ENCODE peak calls at places on chromosomes 2 and 18, in nine cellular contexts. R is AG10803, Q is WTC11, C is fibroblast of pulmonary artery, W is AG04450, F is stomach, B is hepatocyte, L is tibial artery, G is neural progenitor cell. D is an unnamed sample.

GRCh38 chr2:24214880-24215279 is 40.0 kb downstream of the FAM228A start:
- DNase-seq in C (no peak), W (no peak), F (no peak), G (no peak), L (no peak), B (no peak), R (no peak), Q (no peak), D (no peak)

GRCh38 chr2:76672798-76673197 is 849.4 kb downstream of the LRRTM4 start:
- DNase-seq in G (no peak), F (no peak), B (no peak), Q (no peak), W (no peak), C (no peak), L (no peak), R (no peak), D (no peak)

GRCh38 chr2:152566728-152567069 is 150.6 kb downstream of the PRPF40A start:
- DNase-seq in F (no peak), G (no peak), R (no peak), L (no peak), Q (no peak), C (no peak), B (no peak), W (no peak), D (no peak)

GRCh38 chr18:55435592-55435991 is 152.4 kb downstream of the TCF4 start:
- DNase-seq in L (no peak), F (no peak), G (no peak), W (no peak), R (no peak), B (no peak), Q (no peak), C (no peak), D (no peak)

GRCh38 chr2:186130678-186131511 is 355.2 kb upstream of the ZC3H15 start:
- DNase-seq in L (no peak), C (no peak), W (no peak), Q (no peak), B (no peak), G (peak), F (no peak), R (no peak), D (no peak)

GRCh38 chr2:40554665-40555294 is 102.9 kb upstream of the SLC8A1 start:
- DNase-seq in L (peak), R (peak), C (peak), F (peak), Q (peak), G (peak), B (peak), W (no peak), D (peak)

GRCh38 chr2:212299943-212300342 is 238.7 kb downstream of the ERBB4 start:
- DNase-seq in C (no peak), G (no peak), F (no peak), L (no peak), R (no peak), W (no peak), B (no peak), Q (no peak), D (no peak)

GRCh38 chr2:47359375-47359868 is 43.5 kb upstream of the MSH2 start:
- DNase-seq in F (no peak), C (no peak), L (no peak), R (no peak), W (no peak), B (no peak), Q (no peak), G (no peak), D (no peak)

GRCh38 chr2:176251928-176252327 is 17.3 kb upstream of the MTX2 start:
- DNase-seq in C (no peak), L (no peak), B (no peak), G (no peak), W (no peak), R (no peak), Q (no peak), F (no peak), D (no peak)

GRCh38 chr2:239182981-239183791 is 217.6 kb downstream of the HDAC4 start:
- DNase-seq in F (no peak), B (no peak), R (no peak), W (no peak), G (no peak), Q (no peak), C (no peak), L (no peak), D (no peak)

GRCh38 chr18:46067431-46068007 is 4.5 kb downstream of the PSTPIP2 start:
- DNase-seq in C (peak), Q (no peak), G (no peak), L (no peak), R (no peak), F (no peak), W (no peak), B (no peak), D (no peak)

GRCh38 chr18:28178720-28179119 is 1.8 kb upstream of the CDH2 start:
- DNase-seq in L (no peak), R (peak), W (no peak), Q (no peak), F (no peak), G (no peak), B (peak), C (peak), D (no peak)

GRCh38 chr2:56168163-56168562 is 15.6 kb upstream of the CCDC85A start:
- DNase-seq in C (peak), G (no peak), R (peak), L (no peak), B (peak), Q (no peak), F (no peak), W (no peak), D (no peak)

GRCh38 chr2:44897406-44897805 is 44.1 kb upstream of the SIX3 start:
- DNase-seq in B (no peak), G (no peak), F (no peak), W (no peak), L (no peak), Q (no peak), R (no peak), C (no peak), D (peak)

GRCh38 chr2:230944123-230944653 is 19.1 kb upstream of the GPR55 start:
- DNase-seq in R (no peak), B (no peak), G (no peak), W (no peak), F (peak), Q (no peak), L (no peak), C (no peak), D (no peak)

GRCh38 chr2:36290306-36290705 is 65.3 kb upstream of the CRIM1 start:
- DNase-seq in Q (no peak), W (no peak), R (peak), F (no peak), C (no peak), G (no peak), B (no peak), L (no peak), D (no peak)

DNA sequence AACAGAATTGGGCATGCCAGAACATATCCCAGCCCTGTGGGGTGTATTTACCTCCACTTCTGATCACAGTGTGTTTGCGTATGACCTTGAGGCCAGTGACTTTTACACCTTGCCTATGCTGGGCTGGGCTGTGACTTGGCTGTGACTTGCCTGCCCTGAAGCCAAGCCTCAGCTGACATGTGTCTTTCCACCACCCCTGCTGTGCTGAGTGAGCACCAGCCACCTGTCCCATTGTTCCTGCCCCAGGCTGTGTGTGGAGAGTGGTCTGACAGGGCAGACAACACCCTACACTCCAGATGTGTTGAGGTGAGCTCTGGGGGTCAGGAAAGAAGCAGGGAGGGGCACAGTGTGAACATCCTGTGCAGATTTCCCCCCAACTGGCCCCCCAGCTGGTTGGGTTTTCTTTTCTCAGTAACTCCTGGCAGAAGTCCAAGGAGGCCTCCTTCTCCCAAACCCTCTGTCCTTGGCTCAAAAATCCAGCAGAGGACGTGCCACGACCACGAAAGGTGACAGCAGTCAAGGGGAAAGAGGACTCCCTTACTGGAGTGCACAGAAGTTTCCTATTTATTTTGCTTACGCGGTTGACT is 5.1 kb upstream of the STEAP3 start:
- DNase-seq in L (no peak), W (peak), Q (no peak), F (peak), G (peak), C (peak), B (peak), R (peak), D (peak)
- TF ChIP-seq CTCF in L (peak), W (peak), Q (no peak), F (peak), G (peak), C (peak), B (peak), R (peak), D (no peak)

DNA sequence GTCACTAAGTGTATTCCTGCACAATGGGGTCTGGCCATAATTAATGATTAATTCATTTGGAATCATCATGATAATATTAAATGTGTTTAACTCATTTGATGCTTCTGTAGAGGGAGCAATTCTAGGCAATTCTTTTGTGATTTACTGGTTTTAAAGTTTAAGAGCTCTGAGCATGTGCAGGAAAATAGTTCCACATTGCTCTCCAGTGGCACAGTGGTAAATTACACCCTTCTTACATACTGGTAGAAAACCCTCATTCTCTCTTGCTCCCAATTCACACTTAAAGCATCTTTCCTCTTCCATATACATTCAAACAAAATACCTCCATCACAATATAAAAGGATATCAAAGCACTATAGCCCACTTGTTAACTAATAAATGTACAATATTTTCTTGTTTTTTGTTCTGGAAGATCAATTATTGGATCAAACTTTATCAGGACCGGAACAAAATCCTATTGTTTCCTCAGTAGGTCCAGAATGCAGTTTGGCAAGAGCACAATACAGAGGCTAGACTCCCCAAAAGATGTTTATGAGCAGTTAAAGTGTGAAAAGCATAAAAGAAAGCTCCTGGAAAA is 844.3 kb downstream of the MBD2 start:
- DNase-seq in B (peak), C (peak), W (no peak), Q (no peak), F (no peak), L (no peak), R (peak), G (peak), D (peak)
- TF ChIP-seq CTCF in B (peak), C (peak), W (no peak), Q (peak), F (peak), L (peak), R (peak), G (peak), D (peak)

GRCh38 chr2:105576440-105577241 is 168.1 kb upstream of the NCK2 start:
- DNase-seq in Q (peak), W (no peak), C (peak), R (peak), L (no peak), B (peak), G (peak), F (no peak), D (peak)
- TF ChIP-seq CTCF in Q (no peak), W (peak), C (peak), R (peak), L (peak), B (peak), G (peak), F (peak), D (peak)

GRCh38 chr2:219384083-219384713 is 3.5 kb downstream of the DNPEP start:
- DNase-seq in F (no peak), W (no peak), B (no peak), C (no peak), R (no peak), Q (peak), L (no peak), G (peak), D (no peak)
- TF ChIP-seq CTCF in F (no peak), W (no peak), B (no peak), C (no peak), R (no peak), Q (no peak), L (no peak), G (no peak), D (no peak)

GRCh38 chr18:2855560-2856350 is 8.9 kb downstream of the EMILIN2 start:
- DNase-seq in L (no peak), C (no peak), W (no peak), Q (no peak), B (peak), G (no peak), R (no peak), F (no peak), D (no peak)
- TF ChIP-seq CTCF in L (no peak), C (no peak), W (no peak), Q (no peak), B (no peak), G (no peak), R (no peak), F (no peak), D (no peak)

DNA sequence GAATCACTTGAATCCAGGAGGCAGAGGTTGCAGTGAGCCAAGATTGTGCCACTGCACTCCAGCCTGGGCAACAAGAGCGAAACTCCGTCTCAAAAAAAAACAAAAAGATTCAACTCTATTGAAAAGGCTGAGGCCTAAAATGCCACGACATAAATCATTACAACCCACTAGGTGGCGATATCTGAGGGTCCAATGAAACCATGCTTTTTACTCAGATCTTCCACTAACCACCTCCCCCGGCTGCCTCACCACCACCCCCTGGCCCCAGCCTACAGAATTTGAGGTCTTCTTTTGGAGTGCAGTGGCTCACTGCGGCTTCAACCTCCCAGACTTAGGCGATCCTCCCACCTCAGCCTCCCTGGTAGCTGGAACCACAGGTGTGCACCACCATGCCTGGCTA is 57.5 kb downstream of the AP1S3 start:
- DNase-seq in Q (peak), W (no peak), L (no peak), G (peak), R (no peak), F (no peak), C (peak), B (peak), D (peak)
- TF ChIP-seq CTCF in Q (peak), W (peak), L (no peak), G (peak), R (peak), F (peak), C (peak), B (peak), D (peak)

GRCh38 chr2:106332054-106332453 is 136.2 kb downstream of the RGPD3 start:
- DNase-seq in L (no peak), R (no peak), W (no peak), F (no peak), G (no peak), B (no peak), Q (no peak), C (no peak), D (no peak)
- TF ChIP-seq CTCF in L (no peak), R (no peak), W (no peak), F (no peak), G (no peak), B (no peak), Q (no peak), C (no peak), D (no peak)

GRCh38 chr18:58087928-58088722 is 44.1 kb downstream of the NEDD4L start:
- DNase-seq in R (no peak), F (peak), B (no peak), G (no peak), Q (no peak), L (no peak), W (no peak), C (no peak), D (peak)
- TF ChIP-seq CTCF in R (no peak), F (peak), B (no peak), G (no peak), Q (no peak), L (no peak), W (no peak), C (no peak), D (no peak)

GRCh38 chr18:59246796-59247195 is 26.5 kb downstream of the RAX start:
- DNase-seq in W (no peak), R (no peak), C (no peak), B (no peak), Q (no peak), L (no peak), G (no peak), F (no peak), D (no peak)

DNA sequence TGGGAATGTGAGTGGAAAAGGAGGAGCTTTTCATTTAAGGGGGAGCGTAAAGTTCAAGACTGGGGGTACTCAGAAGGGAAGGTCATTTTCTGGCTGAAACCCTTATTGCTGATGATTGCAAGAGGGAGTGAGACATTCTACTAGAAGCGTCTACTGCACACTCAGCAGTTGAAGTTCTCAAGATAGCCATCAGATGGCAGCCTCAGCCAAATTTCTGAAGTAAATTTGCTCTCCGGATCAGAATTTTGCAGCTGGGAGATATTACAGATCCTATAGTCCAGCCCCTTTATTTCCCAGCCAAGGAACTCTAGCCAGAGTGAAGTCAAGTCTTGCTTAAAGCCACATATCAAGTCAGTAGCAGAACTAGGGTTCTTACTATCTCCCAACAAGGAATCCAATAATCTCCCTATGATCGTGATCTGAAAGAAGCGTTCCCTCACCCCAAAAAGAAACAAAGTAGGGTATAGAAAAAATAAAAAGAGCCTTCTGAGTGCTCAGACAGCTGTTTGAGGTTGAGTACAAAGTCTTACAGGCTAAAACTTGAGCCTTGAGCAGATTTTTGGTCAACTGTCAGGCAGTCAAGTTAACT is 24.0 kb downstream of the RAX start:
- DNase-seq in F (no peak), G (peak), W (peak), Q (peak), R (peak), L (no peak), B (peak), C (peak), D (peak)
- TF ChIP-seq CTCF in F (peak), G (peak), W (peak), Q (peak), R (peak), L (peak), B (peak), C (peak), D (peak)

GRCh38 chr2:215791481-215791937 is 221.8 kb downstream of the MREG start:
- DNase-seq in B (no peak), L (no peak), W (no peak), R (peak), C (no peak), F (no peak), Q (no peak), G (no peak), D (no peak)

GRCh38 chr2:215796160-215796559 is 217.2 kb downstream of the MREG start:
- DNase-seq in C (peak), B (no peak), L (no peak), F (peak), Q (no peak), G (no peak), W (no peak), R (peak), D (no peak)

GRCh38 chr2:215797676-215798075 is 215.7 kb downstream of the MREG start:
- DNase-seq in G (no peak), B (no peak), W (no peak), C (peak), Q (no peak), R (peak), F (no peak), L (no peak), D (no peak)

GRCh38 chr2:215793747-215794595 is 219.4 kb downstream of the MREG start:
- DNase-seq in G (no peak), F (peak), L (no peak), C (peak), R (peak), B (peak), Q (no peak), W (peak), D (peak)

DNA sequence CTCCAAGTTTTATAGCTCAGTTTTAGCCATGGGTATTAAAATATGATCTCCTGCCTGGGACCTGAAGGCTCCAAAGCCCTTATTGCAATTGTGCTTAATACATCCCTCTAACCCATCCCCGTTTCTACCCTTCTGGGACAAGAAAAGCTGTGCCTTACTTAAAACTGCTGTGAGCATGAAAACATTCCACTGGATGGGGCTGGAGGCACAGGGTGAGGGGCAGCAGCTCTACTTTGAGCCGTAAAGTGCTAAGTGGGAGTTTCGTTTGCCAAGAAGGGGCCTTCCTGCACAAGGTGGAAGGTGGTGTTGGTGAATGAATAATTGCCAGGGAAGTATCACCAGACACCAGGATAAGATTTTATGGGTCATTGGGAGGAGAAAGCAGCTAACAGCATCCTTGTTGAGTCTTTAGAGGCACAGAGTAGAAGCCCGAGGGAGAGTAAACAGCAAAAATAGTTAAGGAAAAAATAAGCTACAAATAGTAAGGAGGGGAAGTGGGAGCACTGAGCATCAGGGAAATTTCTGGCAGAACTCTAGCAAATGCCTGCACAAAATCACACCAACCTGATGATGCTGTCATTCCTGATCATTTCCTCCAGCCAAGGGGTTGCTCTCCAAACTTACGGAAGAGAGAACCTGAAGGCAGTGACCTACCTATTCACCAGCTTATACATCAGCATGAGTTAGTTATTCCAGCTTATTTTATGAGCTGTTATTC is 218.4 kb downstream of the MREG start:
- DNase-seq in F (no peak), L (no peak), R (no peak), Q (peak), B (peak), C (peak), G (peak), W (no peak), D (no peak)
- TF ChIP-seq CTCF in F (no peak), L (no peak), R (no peak), Q (no peak), B (peak), C (no peak), G (peak), W (no peak), D (no peak)